ENCODE peak calls at places on chromosomes 13 and 19, in six cellular contexts. One of them, this sample, is unnamed.

GRCh38 chr19:17772172-17772571 is 20.9 kb downstream of the FCHO1 start:
- DNase-seq in esophagus muscularis mucosa: no peak
- DNase-seq in transverse colon: no peak
- DNase-seq in heart left ventricle: no peak
- DNase-seq in H1: no peak
- DNase-seq in upper lobe of right lung: no peak
- DNase-seq in this sample: no peak

GRCh38 chr13:32901994-32902780 is 114.0 kb upstream of the KL start:
- DNase-seq in esophagus muscularis mucosa: no peak
- DNase-seq in heart left ventricle: no peak
- DNase-seq in H1: no peak
- DNase-seq in transverse colon: no peak
- DNase-seq in upper lobe of right lung: no peak
- DNase-seq in this sample: no peak

GRCh38 chr13:31172001-31172400 is 10.3 kb upstream of the HSPH1 start:
- DNase-seq in transverse colon: no peak
- DNase-seq in H1: no peak
- DNase-seq in esophagus muscularis mucosa: no peak
- DNase-seq in upper lobe of right lung: no peak
- DNase-seq in heart left ventricle: no peak
- DNase-seq in this sample: no peak

GRCh38 chr13:48594080-48594815 is 59.5 kb upstream of the CYSLTR2 start:
- DNase-seq in transverse colon: no peak
- DNase-seq in upper lobe of right lung: no peak
- DNase-seq in heart left ventricle: no peak
- DNase-seq in H1: no peak
- DNase-seq in esophagus muscularis mucosa: peak; percentile 75
- DNase-seq in this sample: no peak

GRCh38 chr19:54271106-54271505 is 9.8 kb downstream of the LILRB2 start:
- DNase-seq in upper lobe of right lung: peak; percentile 71
- DNase-seq in H1: no peak
- DNase-seq in heart left ventricle: no peak
- DNase-seq in esophagus muscularis mucosa: no peak
- DNase-seq in transverse colon: peak; percentile 27
- DNase-seq in this sample: no peak

GRCh38 chr13:40228486-40228885 is 438.0 kb downstream of the FOXO1 start:
- DNase-seq in esophagus muscularis mucosa: no peak
- DNase-seq in H1: no peak
- DNase-seq in heart left ventricle: no peak
- DNase-seq in transverse colon: no peak
- DNase-seq in upper lobe of right lung: no peak
- DNase-seq in this sample: no peak

GRCh38 chr13:37109080-37109678 is 3.7 kb upstream of the CSNK1A1L start:
- DNase-seq in H1: no peak
- DNase-seq in transverse colon: no peak
- DNase-seq in heart left ventricle: no peak
- DNase-seq in esophagus muscularis mucosa: no peak
- DNase-seq in upper lobe of right lung: no peak
- DNase-seq in this sample: no peak

GRCh38 chr13:113545455-113545930 is 39.1 kb upstream of the TFDP1 start:
- DNase-seq in upper lobe of right lung: peak; percentile 54
- DNase-seq in heart left ventricle: no peak
- DNase-seq in transverse colon: peak; percentile 8
- DNase-seq in esophagus muscularis mucosa: no peak
- DNase-seq in H1: no peak
- DNase-seq in this sample: no peak

GRCh38 chr13:93959796-93960533 is 519.5 kb downstream of the DCT start:
- DNase-seq in H1: no peak
- DNase-seq in transverse colon: no peak
- DNase-seq in esophagus muscularis mucosa: no peak
- DNase-seq in heart left ventricle: no peak
- DNase-seq in upper lobe of right lung: no peak
- DNase-seq in this sample: no peak

GRCh38 chr19:24040621-24041020 is 46.4 kb upstream of the ZNF254 start:
- DNase-seq in H1: no peak
- DNase-seq in transverse colon: no peak
- DNase-seq in esophagus muscularis mucosa: no peak
- DNase-seq in heart left ventricle: no peak
- DNase-seq in upper lobe of right lung: no peak
- DNase-seq in this sample: no peak

GRCh38 chr19:58279042-58279924 is 528 bp downstream of the ZNF8 start:
- DNase-seq in esophagus muscularis mucosa: peak; percentile 92
- DNase-seq in transverse colon: peak; percentile 63
- DNase-seq in upper lobe of right lung: peak; percentile 86
- DNase-seq in heart left ventricle: peak; percentile 83
- DNase-seq in H1: peak; percentile 25
- DNase-seq in this sample: no peak

DNA sequence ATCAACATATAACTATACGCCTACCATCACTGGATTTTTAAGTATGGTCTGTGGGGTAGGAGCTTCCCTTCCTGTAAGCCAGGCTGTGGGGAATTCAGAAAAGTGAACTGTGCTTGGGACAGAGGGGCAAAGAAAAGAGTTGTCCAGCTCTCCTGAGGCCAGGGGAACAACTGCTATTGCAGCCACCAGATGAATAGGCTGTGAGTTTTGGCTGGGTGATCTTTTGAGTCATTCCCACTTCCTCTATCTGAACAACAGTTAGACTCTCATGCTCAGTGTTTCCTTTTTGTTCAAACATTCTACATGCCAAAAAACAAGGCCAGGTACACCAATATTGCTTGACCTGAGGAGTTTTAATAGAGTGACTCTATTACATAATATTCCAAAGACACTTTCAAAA is 426.2 kb upstream of the DACH1 start:
- DNase-seq in esophagus muscularis mucosa: no peak
- DNase-seq in upper lobe of right lung: no peak
- DNase-seq in heart left ventricle: no peak
- DNase-seq in H1: no peak
- DNase-seq in transverse colon: no peak
- DNase-seq in this sample: no peak
- H3K9me3 ChIP-seq in esophagus muscularis mucosa: no peaks in the 10 kb centered on the region
- H3K9me3 ChIP-seq in upper lobe of right lung: no peaks in the 10 kb centered on the region
- H3K9me3 ChIP-seq in heart left ventricle: no peaks in the 10 kb centered on the region
- H3K9me3 ChIP-seq in H1: no peaks in the 10 kb centered on the region
- H3K9me3 ChIP-seq in transverse colon: no peaks in the 10 kb centered on the region
- H3K9me3 ChIP-seq in this sample: no peaks in the 10 kb centered on the region

GRCh38 chr19:2793126-2793525 is 7.8 kb downstream of the THOP1 start:
- DNase-seq in upper lobe of right lung: no peak
- DNase-seq in esophagus muscularis mucosa: no peak
- DNase-seq in transverse colon: no peak
- DNase-seq in heart left ventricle: no peak
- DNase-seq in H1: no peak
- DNase-seq in this sample: no peak
- H3K36me3 ChIP-seq in upper lobe of right lung: peaks cover 23% of the 10 kb centered on the region
- H3K36me3 ChIP-seq in esophagus muscularis mucosa: peaks cover 70% of the 10 kb centered on the region
- H3K36me3 ChIP-seq in transverse colon: no peaks in the 10 kb centered on the region
- H3K36me3 ChIP-seq in heart left ventricle: peaks cover 2% of the 10 kb centered on the region
- H3K36me3 ChIP-seq in H1: peaks cover 66% of the 10 kb centered on the region
- H3K36me3 ChIP-seq in this sample: no peaks in the 10 kb centered on the region

GRCh38 chr19:48456864-48457263 is 1.5 kb downstream of the KCNJ14 start:
- DNase-seq in H1: no peak
- DNase-seq in heart left ventricle: no peak
- DNase-seq in esophagus muscularis mucosa: no peak
- DNase-seq in transverse colon: no peak
- DNase-seq in upper lobe of right lung: no peak
- DNase-seq in this sample: no peak
- H3K9me3 ChIP-seq in H1: no peaks in the 10 kb centered on the region
- H3K9me3 ChIP-seq in heart left ventricle: no peaks in the 10 kb centered on the region
- H3K9me3 ChIP-seq in esophagus muscularis mucosa: no peaks in the 10 kb centered on the region
- H3K9me3 ChIP-seq in transverse colon: no peaks in the 10 kb centered on the region
- H3K9me3 ChIP-seq in upper lobe of right lung: no peaks in the 10 kb centered on the region
- H3K9me3 ChIP-seq in this sample: no peaks in the 10 kb centered on the region

GRCh38 chr19:3269972-3270667 is 45.7 kb downstream of the CELF5 start:
- DNase-seq in transverse colon: no peak
- DNase-seq in upper lobe of right lung: no peak
- DNase-seq in heart left ventricle: no peak
- DNase-seq in esophagus muscularis mucosa: no peak
- DNase-seq in H1: no peak
- DNase-seq in this sample: no peak

GRCh38 chr19:3268326-3268725 is 43.9 kb downstream of the CELF5 start:
- DNase-seq in transverse colon: no peak
- DNase-seq in H1: no peak
- DNase-seq in esophagus muscularis mucosa: no peak
- DNase-seq in heart left ventricle: no peak
- DNase-seq in upper lobe of right lung: no peak
- DNase-seq in this sample: no peak

GRCh38 chr19:3266792-3267469 is 42.5 kb downstream of the CELF5 start:
- DNase-seq in heart left ventricle: no peak
- DNase-seq in transverse colon: no peak
- DNase-seq in H1: no peak
- DNase-seq in esophagus muscularis mucosa: no peak
- DNase-seq in upper lobe of right lung: no peak
- DNase-seq in this sample: no peak

GRCh38 chr19:3270908-3271307 is 46.4 kb downstream of the CELF5 start:
- DNase-seq in esophagus muscularis mucosa: no peak
- DNase-seq in heart left ventricle: no peak
- DNase-seq in H1: no peak
- DNase-seq in upper lobe of right lung: no peak
- DNase-seq in transverse colon: no peak
- DNase-seq in this sample: no peak

DNA sequence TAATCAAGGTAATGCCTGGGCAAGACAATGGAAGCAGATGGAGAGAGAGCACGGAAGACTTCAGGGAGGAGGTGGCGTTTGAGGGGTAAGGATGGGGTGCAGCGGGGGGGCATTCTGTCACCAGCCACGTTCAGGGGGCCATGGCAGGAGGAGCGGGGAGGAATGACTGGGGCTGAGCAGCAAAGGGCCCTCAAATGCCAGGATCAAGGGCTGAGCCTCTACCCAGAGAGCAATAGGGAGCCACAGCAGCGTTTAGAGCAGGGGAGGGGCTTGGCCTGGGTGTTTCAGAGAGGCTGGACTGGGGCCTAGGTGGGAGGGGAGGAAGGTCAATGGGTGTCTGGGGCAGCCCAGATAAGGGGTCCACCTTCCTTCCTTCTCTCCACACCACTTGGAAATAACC is 44.3 kb downstream of the CELF5 start:
- DNase-seq in H1: no peak
- DNase-seq in upper lobe of right lung: no peak
- DNase-seq in transverse colon: no peak
- DNase-seq in heart left ventricle: no peak
- DNase-seq in esophagus muscularis mucosa: no peak
- DNase-seq in this sample: no peak
- H3K36me3 ChIP-seq in H1: no peaks in the 10 kb centered on the region
- H3K36me3 ChIP-seq in upper lobe of right lung: no peaks in the 10 kb centered on the region
- H3K36me3 ChIP-seq in transverse colon: no peaks in the 10 kb centered on the region
- H3K36me3 ChIP-seq in heart left ventricle: no peaks in the 10 kb centered on the region
- H3K36me3 ChIP-seq in esophagus muscularis mucosa: no peaks in the 10 kb centered on the region
- H3K36me3 ChIP-seq in this sample: no peaks in the 10 kb centered on the region

DNA sequence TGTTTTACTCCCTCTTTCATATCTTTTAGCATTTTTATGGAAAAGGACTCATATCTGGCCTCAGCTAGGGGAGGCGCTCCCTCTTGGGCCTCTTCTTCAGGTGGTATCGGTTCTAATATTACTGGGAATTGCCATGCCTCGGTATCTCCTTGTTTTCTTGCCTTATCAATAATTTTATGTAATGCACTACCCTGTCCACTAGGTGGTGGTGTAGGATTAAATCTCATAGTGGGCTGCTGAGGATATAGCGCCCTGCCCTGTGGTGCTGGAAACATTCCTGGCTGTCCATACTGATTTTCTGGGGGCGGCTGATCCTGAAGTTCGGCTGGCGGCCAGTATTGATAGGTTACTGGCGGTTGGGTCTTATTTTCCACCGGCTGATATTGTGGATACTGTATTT is 35.8 kb downstream of the ZNF420 start:
- DNase-seq in upper lobe of right lung: no peak
- DNase-seq in heart left ventricle: no peak
- DNase-seq in transverse colon: no peak
- DNase-seq in H1: no peak
- DNase-seq in esophagus muscularis mucosa: no peak
- DNase-seq in this sample: no peak
- H3K9me3 ChIP-seq in upper lobe of right lung: peaks cover 69% of the 10 kb centered on the region
- H3K9me3 ChIP-seq in heart left ventricle: peaks cover 87% of the 10 kb centered on the region
- H3K9me3 ChIP-seq in transverse colon: peaks cover 90% of the 10 kb centered on the region
- H3K9me3 ChIP-seq in H1: peaks cover 37% of the 10 kb centered on the region
- H3K9me3 ChIP-seq in esophagus muscularis mucosa: peaks cover 93% of the 10 kb centered on the region
- H3K9me3 ChIP-seq in this sample: peaks cover 85% of the 10 kb centered on the region

DNA sequence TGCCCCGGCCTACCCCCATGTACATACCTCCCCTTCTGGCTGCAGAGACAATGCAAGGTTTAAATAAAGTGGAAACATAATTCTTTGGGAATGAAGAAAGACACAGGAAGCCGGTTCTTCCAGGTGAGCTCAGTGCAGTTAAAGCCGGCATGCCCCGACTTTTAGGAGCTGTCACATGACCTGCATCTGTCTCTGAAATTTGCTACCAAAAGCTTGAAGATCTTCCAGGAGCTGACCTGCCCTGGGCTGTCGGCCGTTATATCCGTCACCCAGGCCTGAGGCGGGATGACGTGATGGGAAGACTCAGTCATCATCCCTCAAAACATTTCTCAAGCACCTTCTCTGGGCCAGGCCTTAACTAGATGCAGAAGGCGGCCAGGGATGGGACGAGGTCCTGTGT is 10.3 kb downstream of the RAB8A start:
- DNase-seq in transverse colon: no peak
- DNase-seq in heart left ventricle: no peak
- DNase-seq in H1: no peak
- DNase-seq in upper lobe of right lung: no peak
- DNase-seq in esophagus muscularis mucosa: no peak
- DNase-seq in this sample: no peak
- H3K36me3 ChIP-seq in transverse colon: peaks cover 55% of the 10 kb centered on the region
- H3K36me3 ChIP-seq in heart left ventricle: peaks cover 4% of the 10 kb centered on the region
- H3K36me3 ChIP-seq in H1: peaks cover 50% of the 10 kb centered on the region
- H3K36me3 ChIP-seq in upper lobe of right lung: peaks cover 92% of the 10 kb centered on the region
- H3K36me3 ChIP-seq in esophagus muscularis mucosa: peaks cover 97% of the 10 kb centered on the region
- H3K36me3 ChIP-seq in this sample: peaks cover 4% of the 10 kb centered on the region

This sample was measured in vagina.